ENCODE peak calls at places on chromosomes 13 and 19, in four cellular contexts. M is K562, Y is HepG2, I is GM12878. H is an unnamed sample.

GRCh38 chr13:21486322-21486721 is 27.2 kb upstream of the ZDHHC20 start:
- DNase-seq in M (no peak), Y (no peak), I (no peak), H (no peak)

GRCh38 chr13:40963927-40964326 is 55.2 kb downstream of the ELF1 start:
- DNase-seq in M (peak), Y (no peak), I (no peak), H (no peak)

GRCh38 chr13:28685114-28685513 is 26.2 kb downstream of the POMP start:
- DNase-seq in M (no peak), Y (no peak), I (no peak), H (no peak)

GRCh38 chr19:42129399-42130253 is 2.6 kb downstream of the POU2F2 start:
- DNase-seq in M (no peak), Y (no peak), I (peak), H (no peak)

GRCh38 chr13:79936368-79937136 is 404.4 kb downstream of the SPRY2 start:
- DNase-seq in M (no peak), Y (peak), I (no peak), H (no peak)

GRCh38 chr19:38090561-38090960 is 133.5 kb downstream of the DPF1 start:
- DNase-seq in M (no peak), Y (no peak), I (no peak), H (no peak)

GRCh38 chr19:53333071-53333465 is 481 bp upstream of the ZNF845 start:
- DNase-seq in M (no peak), Y (no peak), I (no peak), H (no peak)

GRCh38 chr13:98482476-98483444 is 94.1 kb downstream of the STK24 start:
- DNase-seq in M (no peak), Y (no peak), I (no peak), H (no peak)

GRCh38 chr13:64248371-64249065 is 2832.9 kb upstream of the PCDH20 start:
- DNase-seq in M (no peak), Y (no peak), I (no peak), H (no peak)

GRCh38 chr19:27972291-27973040 is 1240.5 kb downstream of the UQCRFS1 start:
- DNase-seq in M (no peak), Y (no peak), I (no peak), H (no peak)

GRCh38 chr13:99265823-99266426 is 7.7 kb upstream of the GPR18 start:
- DNase-seq in M (peak), Y (peak), I (no peak), H (no peak)

GRCh38 chr19:1062387-1063029 is 4.5 kb upstream of the ARHGAP45 start:
- DNase-seq in M (peak), Y (no peak), I (no peak), H (no peak)

GRCh38 chr13:94860981-94861407 is 148.6 kb upstream of the SOX21 start:
- DNase-seq in M (no peak), Y (no peak), I (no peak), H (no peak)

GRCh38 chr13:92833071-92833470 is 393.5 kb upstream of the GPC6 start:
- DNase-seq in M (no peak), Y (no peak), I (no peak), H (no peak)

GRCh38 chr19:40523322-40524047 is 53.2 kb upstream of the SHKBP1 start:
- DNase-seq in M (peak), Y (peak), I (no peak), H (peak)

GRCh38 chr19:40519352-40520322 is 52.8 kb downstream of the SPTBN4 start:
- DNase-seq in M (no peak), Y (no peak), I (no peak), H (peak)

GRCh38 chr19:40524133-40524549 is 52.5 kb upstream of the SHKBP1 start:
- DNase-seq in M (no peak), Y (no peak), I (no peak), H (no peak)

GRCh38 chr19:40524655-40525054 is 52.0 kb upstream of the SHKBP1 start:
- DNase-seq in M (no peak), Y (no peak), I (no peak), H (no peak)

GRCh38 chr19:40521276-40521675 is 54.5 kb downstream of the SPTBN4 start:
- DNase-seq in M (no peak), Y (peak), I (no peak), H (no peak)
- TF ChIP-seq BRCA1 in M (no peak), Y (no peak), I (no peak), H (no peak)

DNA sequence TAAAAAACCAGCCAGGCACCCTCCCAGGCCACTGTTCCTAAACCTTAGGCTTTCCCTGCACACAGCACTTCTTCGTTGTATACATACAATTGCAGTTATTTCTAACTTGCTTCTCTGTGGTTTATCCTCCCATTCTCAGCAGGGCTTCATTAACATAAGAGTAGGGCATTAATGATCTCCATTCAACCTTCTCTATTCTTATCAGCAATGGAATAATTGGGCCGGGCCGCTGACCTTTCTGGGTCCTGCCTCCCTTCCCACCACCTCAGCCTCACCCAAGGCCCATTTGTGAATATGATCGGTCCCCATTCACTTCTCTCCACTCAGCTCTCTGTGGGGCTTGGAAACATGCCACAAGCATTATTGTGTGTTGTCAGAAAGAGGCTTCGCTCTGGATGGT is 184.2 kb downstream of the SUCLA2 start:
- DNase-seq in M (no peak), Y (no peak), I (no peak), H (no peak)
- TF ChIP-seq BRCA1 in M (no peak), Y (no peak), I (no peak), H (no peak)

GRCh38 chr19:46860846-46861690 is at the start of gene ARHGAP35:
- DNase-seq in M (peak), Y (no peak), I (no peak), H (peak)
- TF ChIP-seq BRCA1 in M (no peak), Y (no peak), I (no peak), H (no peak)

GRCh38 chr19:16377521-16377920 is 52.9 kb downstream of the KLF2 start:
- DNase-seq in M (no peak), Y (no peak), I (no peak), H (no peak)
- TF ChIP-seq BRCA1 in M (no peak), Y (no peak), I (no peak), H (no peak)

GRCh38 chr13:45456196-45456972 is 8.4 kb upstream of the COG3 start:
- DNase-seq in M (no peak), Y (no peak), I (no peak), H (no peak)
- TF ChIP-seq BRCA1 in M (no peak), Y (no peak), I (no peak), H (no peak)

DNA sequence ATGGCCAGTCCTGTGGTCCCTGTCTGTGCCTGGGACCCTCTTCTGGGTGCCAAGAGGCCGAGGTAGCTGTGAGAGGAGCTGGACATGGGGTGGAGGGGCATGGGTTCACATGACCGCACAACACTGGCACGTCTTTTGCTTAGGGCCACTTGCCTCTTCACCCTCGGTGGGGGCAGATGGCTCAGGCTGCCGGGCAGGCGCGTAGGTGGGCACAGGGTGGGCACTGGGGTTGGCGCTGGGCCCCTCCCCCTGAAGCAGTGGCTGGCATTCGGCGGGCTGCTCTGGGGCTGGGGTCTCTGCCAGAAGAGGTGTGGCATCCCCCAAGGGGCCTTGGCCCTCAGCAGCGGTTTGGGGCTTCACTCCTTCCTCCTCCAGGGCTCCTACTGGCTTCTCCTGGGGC is 8.4 kb downstream of the PALM3 start:
- DNase-seq in M (peak), Y (no peak), I (no peak), H (no peak)
- TF ChIP-seq BRCA1 in M (no peak), Y (no peak), I (no peak), H (no peak)

DNA sequence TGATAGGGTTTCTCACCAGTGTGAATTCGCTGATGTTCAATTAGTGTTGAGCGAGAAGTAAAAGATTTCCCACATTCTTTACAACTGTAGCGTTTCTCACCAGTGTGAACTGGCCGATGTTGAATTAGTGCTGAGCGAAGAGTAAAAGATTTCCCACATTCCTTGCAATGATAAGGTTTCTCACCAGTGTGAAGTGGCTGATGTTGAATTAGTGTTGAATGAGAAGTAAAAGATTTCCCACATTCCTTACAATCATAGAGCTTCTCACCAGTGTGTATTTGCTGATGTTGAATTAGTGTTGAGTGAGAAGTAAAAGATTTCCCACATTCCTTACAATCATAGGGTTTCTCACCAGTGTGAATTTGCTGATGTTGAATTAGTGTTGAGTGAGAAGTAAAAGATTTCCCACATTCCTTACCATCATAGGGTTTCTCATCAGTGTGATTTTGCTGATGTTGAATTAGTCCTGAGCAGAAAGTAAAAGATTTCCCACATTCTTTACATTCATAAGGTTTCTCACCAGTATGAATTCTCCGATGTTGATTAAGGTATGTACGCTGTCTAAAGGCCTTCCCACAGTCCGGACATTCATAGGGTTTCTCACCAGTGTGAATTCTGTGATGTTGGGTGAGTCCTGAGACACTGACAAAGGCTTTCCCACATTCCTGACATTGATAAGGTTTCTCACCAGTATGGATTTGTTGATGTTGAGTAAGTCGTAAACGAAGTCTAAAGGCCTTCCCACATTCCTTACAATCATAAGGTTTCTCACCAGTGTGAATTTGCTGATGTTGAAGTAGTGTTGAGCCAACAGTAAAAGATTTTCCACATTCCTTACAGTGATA is 24.0 kb downstream of the ZNF850 start:
- DNase-seq in M (no peak), Y (no peak), I (no peak), H (no peak)
- TF ChIP-seq BRCA1 in M (no peak), Y (no peak), I (no peak), H (no peak)

GRCh38 chr13:101150998-101151397 is 265.3 kb downstream of the NALCN start:
- DNase-seq in M (no peak), Y (no peak), I (no peak), H (no peak)
- TF ChIP-seq BRCA1 in M (no peak), Y (no peak), I (no peak), H (no peak)

DNA sequence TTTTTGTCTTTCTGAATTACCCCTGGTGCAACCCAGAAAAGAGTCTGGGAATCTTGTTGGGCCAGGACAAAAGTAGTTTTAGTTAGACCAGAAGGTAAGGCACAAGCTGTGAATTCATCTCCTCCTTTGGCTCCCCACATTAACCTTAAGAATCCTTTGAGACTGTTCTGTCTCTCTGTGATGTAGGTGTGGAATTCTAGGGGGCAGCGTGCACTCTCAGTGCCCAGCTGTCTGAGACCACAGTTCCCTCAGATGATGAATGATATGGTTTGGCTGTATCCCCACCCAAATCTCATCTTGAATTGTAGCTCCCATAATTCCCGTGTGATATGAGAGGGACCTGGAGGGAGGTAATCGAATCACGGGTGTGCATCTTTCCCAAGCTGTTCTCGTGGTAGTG is 43.9 kb downstream of the ZNF506 start:
- DNase-seq in M (no peak), Y (no peak), I (no peak), H (no peak)
- TF ChIP-seq BRCA1 in M (no peak), Y (no peak), I (no peak), H (no peak)

H was measured in H1.